ENCODE peak calls at places on chromosomes 6 and 20, in four cellular contexts. N is adrenal gland, B is IMR-90, J is neural progenitor cell. P is an unnamed sample. For H3K36me3, the result is how much of the 10 kb centered on the place peaks cover.

GRCh38 chr6:69732640-69733039 is 64.2 kb downstream of the LMBRD1 start:
- DNase-seq in N (no peak), B (no peak), J (no peak), P (no peak)

GRCh38 chr6:113190170-113190569 is 667.0 kb upstream of the MARCKS start:
- DNase-seq in N (no peak), J (peak), B (no peak), P (no peak)

GRCh38 chr6:2891768-2892170 is 11.3 kb downstream of the SERPINB9 start:
- DNase-seq in B (no peak), J (no peak), N (no peak), P (no peak)

GRCh38 chr20:63521602-63522001 is 1.0 kb downstream of the PPDPF start:
- DNase-seq in B (no peak), J (peak), N (no peak), P (peak)

GRCh38 chr20:43843096-43843964 is 71.3 kb upstream of the TOX2 start:
- DNase-seq in B (peak), J (no peak), N (no peak), P (peak)

GRCh38 chr6:134429861-134430380 is 112.0 kb upstream of the SGK1 start:
- DNase-seq in B (no peak), J (no peak), N (no peak), P (no peak)

GRCh38 chr20:35295674-35296073 is 3.4 kb upstream of the FAM83C start:
- DNase-seq in J (no peak), N (no peak), B (no peak), P (no peak)

GRCh38 chr6:88989215-88989614 is 25.8 kb upstream of the RNGTT start:
- DNase-seq in J (no peak), N (peak), B (peak), P (no peak)

GRCh38 chr6:33777716-33778474 is 11.0 kb downstream of the LEMD2 start:
- DNase-seq in J (no peak), N (no peak), B (no peak), P (no peak)

GRCh38 chr6:159762681-159763293 is 942 bp downstream of the ACAT2 start:
- DNase-seq in B (no peak), J (peak), N (peak), P (peak)

GRCh38 chr6:164105705-164106104 is 691.2 kb downstream of the QKI start:
- DNase-seq in N (no peak), J (no peak), B (no peak), P (no peak)

GRCh38 chr6:37966801-37967200 is 147.3 kb downstream of the ZFAND3 start:
- DNase-seq in N (no peak), J (no peak), B (no peak), P (no peak)

GRCh38 chr6:39669117-39669690 is 56.0 kb downstream of the KIF6 start:
- DNase-seq in N (no peak), J (no peak), B (peak), P (no peak)

GRCh38 chr20:11919046-11919445 is 1.4 kb downstream of the BTBD3 start:
- DNase-seq in J (peak), N (no peak), B (peak), P (no peak)

GRCh38 chr6:7381092-7381491 is 8.4 kb downstream of the CAGE1 start:
- DNase-seq in N (no peak), B (no peak), J (peak), P (no peak)

GRCh38 chr6:166958926-166959861 is 2.8 kb upstream of the RNASET2 start:
- DNase-seq in B (no peak), N (peak), J (no peak), P (no peak)

GRCh38 chr20:23260181-23260840 is 90.3 kb upstream of the NXT1 start:
- DNase-seq in B (no peak), N (no peak), J (no peak), P (no peak)

DNA sequence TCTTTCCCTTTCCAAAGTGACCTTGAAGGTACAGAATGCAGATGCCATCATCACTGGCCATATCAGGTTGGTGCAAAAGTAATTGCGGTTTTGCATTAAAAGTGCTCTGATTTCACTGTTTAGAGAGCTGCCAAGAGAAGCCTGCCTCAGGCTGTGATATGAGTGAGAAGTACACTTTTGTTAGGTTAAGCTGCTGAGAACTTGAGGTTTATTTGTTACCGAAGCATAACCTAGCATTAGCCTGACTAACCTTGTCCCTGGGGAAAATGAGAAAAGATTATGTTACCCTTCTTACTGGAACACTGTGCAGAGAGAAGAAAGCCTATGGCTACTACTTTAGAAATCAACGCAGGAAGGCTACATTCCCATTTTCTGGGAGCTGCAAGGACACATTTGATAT is 70.5 kb upstream of the RBM24 start:
- DNase-seq in N (no peak), B (no peak), J (no peak), P (no peak)
- H3K4me3 ChIP-seq in N (no peak), B (no peak), J (no peak), P (no peak)

DNA sequence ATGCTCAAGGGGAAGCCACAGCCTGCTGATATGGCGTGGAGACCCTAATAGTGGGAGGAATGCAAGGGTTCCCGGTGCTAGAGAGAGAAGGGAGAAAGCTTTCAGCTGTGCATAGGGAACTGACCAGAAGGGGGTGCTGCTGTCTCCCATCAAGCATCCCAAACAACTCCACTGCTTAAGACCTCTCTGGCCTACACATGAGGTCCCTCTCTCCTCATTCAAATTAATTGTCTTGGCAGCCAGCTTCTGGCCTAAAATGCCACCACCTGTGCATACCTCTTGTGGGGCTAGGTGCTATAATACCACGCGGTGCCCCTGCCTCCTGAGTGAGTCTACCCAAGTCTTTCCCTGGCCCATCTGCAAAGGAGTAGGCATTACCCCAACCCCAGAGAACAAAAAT is 14.5 kb downstream of the ADISSP start:
- DNase-seq in N (peak), B (peak), J (peak), P (no peak)
- H3K36me3 ChIP-seq in N (under half), B (under half), J (under half), P (under half)

GRCh38 chr20:37526238-37526838 is 1.3 kb downstream of the BLCAP start:
- DNase-seq in B (peak), J (peak), N (peak), P (peak)
- H3K27ac ChIP-seq in B (peak), J (no peak), N (no peak), P (peak)

GRCh38 chr6:25038300-25038699 is 102.5 kb upstream of the RIPOR2 start:
- DNase-seq in B (no peak), N (no peak), J (no peak), P (no peak)

GRCh38 chr6:25041676-25042598 is 106.2 kb upstream of the RIPOR2 start:
- DNase-seq in B (no peak), J (no peak), N (no peak), P (no peak)

GRCh38 chr6:25036461-25036860 is 100.7 kb upstream of the RIPOR2 start:
- DNase-seq in N (no peak), B (no peak), J (no peak), P (no peak)

GRCh38 chr6:25035451-25036435 is 100.0 kb upstream of the RIPOR2 start:
- DNase-seq in N (no peak), B (no peak), J (no peak), P (no peak)

GRCh38 chr6:25038992-25039391 is 103.2 kb upstream of the RIPOR2 start:
- DNase-seq in N (no peak), J (no peak), B (no peak), P (no peak)
- H3K4me3 ChIP-seq in N (no peak), J (no peak), B (no peak), P (no peak)

GRCh38 chr20:4791121-4791520 is 69.4 kb downstream of the PRND start:
- DNase-seq in J (no peak), N (no peak), B (no peak), P (no peak)

GRCh38 chr20:4793183-4793582 is 71.5 kb downstream of the PRND start:
- DNase-seq in B (no peak), J (no peak), N (no peak), P (no peak)

GRCh38 chr20:4787069-4787468 is 65.4 kb downstream of the PRND start:
- DNase-seq in B (peak), J (no peak), N (no peak), P (no peak)

GRCh38 chr20:4788314-4788713 is 66.6 kb downstream of the PRND start:
- DNase-seq in N (no peak), B (no peak), J (no peak), P (no peak)

GRCh38 chr20:4787825-4788224 is 66.1 kb downstream of the PRND start:
- DNase-seq in N (no peak), J (no peak), B (no peak), P (no peak)
- H3K36me3 ChIP-seq in N (under half), J (under half), B (under half), P (under half)

GRCh38 chr20:62133864-62134263 is 9.3 kb downstream of the PSMA7 start:
- DNase-seq in N (no peak), J (no peak), B (no peak), P (no peak)

GRCh38 chr20:62134735-62135231 is 8.4 kb downstream of the PSMA7 start:
- DNase-seq in N (peak), J (no peak), B (peak), P (peak)

GRCh38 chr20:62131560-62132320 is 9.5 kb downstream of the LSM14B start:
- DNase-seq in J (no peak), B (no peak), N (no peak), P (no peak)

GRCh38 chr20:62132421-62132820 is 10.1 kb downstream of the LSM14B start:
- DNase-seq in B (no peak), N (no peak), J (no peak), P (no peak)

GRCh38 chr20:62133051-62133845 is 9.9 kb downstream of the PSMA7 start:
- DNase-seq in J (no peak), B (no peak), N (peak), P (no peak)
- H3K27ac ChIP-seq in J (no peak), B (no peak), N (no peak), P (no peak)

DNA sequence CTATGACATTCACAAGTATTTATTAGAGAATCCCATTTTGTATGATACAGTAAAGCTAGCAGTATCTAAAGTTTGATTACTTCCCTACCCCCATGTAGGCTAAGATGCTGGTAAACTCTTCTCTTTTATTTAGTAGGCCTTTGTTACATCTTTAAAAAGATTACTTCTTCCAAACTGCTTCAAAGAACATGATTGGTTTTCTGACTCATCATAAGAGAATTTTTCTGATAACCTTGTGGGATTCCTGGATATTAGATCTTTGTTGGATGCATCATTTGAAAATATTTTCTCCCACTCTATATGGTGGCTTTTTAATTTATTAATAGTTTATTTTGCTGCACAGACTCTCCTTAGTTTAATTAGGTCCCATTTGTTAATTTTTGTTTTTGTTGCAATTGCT is 898.3 kb upstream of the ADGRB3 start:
- DNase-seq in J (no peak), B (no peak), N (no peak), P (no peak)
- H3K4me3 ChIP-seq in J (no peak), B (no peak), N (no peak), P (no peak)

P was measured in right lobe of liver.